ENCODE peak calls at places on chromosomes 13 and 19, in five cellular contexts. U is heart right ventricle; W is Peyer's patch; H is CD8-positive, alpha-beta T cell; L is fibroblast of lung. O is an unnamed sample. For H3K27me3, the result is how much of the 10 kb centered on the place peaks cover.

GRCh38 chr19:51681286-51681956 is 11.7 kb upstream of the SPACA6 start:
- DNase-seq in U (no peak), W (no peak), H (no peak), L (peak), O (no peak)

GRCh38 chr19:2497186-2497585 is 21.3 kb downstream of the GADD45B start:
- DNase-seq in U (no peak), W (no peak), H (no peak), L (no peak), O (no peak)

GRCh38 chr19:55638864-55639359 is 1.9 kb upstream of the ZNF580 start:
- DNase-seq in U (no peak), W (peak), H (no peak), L (peak), O (no peak)

GRCh38 chr19:54137913-54138776 is 583 bp downstream of the CNOT3 start:
- DNase-seq in U (no peak), W (no peak), H (no peak), L (no peak), O (no peak)

GRCh38 chr19:2485428-2485827 is 9.5 kb downstream of the GADD45B start:
- DNase-seq in U (no peak), W (no peak), H (no peak), L (no peak), O (no peak)

GRCh38 chr19:45346449-45346848 is 5.9 kb downstream of the KLC3 start:
- DNase-seq in U (no peak), W (peak), H (no peak), L (no peak), O (no peak)

GRCh38 chr19:17654993-17655392 is 33.2 kb downstream of the UNC13A start:
- DNase-seq in U (no peak), W (no peak), H (no peak), L (no peak), O (no peak)

GRCh38 chr13:93951153-93951552 is 528.3 kb downstream of the DCT start:
- DNase-seq in U (no peak), W (no peak), H (no peak), L (peak), O (no peak)

GRCh38 chr13:71374471-71375041 is 492.4 kb downstream of the DACH1 start:
- DNase-seq in U (no peak), W (no peak), H (no peak), L (peak), O (no peak)

GRCh38 chr13:52374389-52374788 is 31.6 kb downstream of the THSD1 start:
- DNase-seq in U (no peak), W (no peak), H (no peak), L (no peak), O (no peak)

GRCh38 chr13:106464076-106464475 is 71.4 kb downstream of the EFNB2 start:
- DNase-seq in U (no peak), W (no peak), H (no peak), L (peak), O (no peak)

GRCh38 chr19:40908981-40909380 is 26.9 kb upstream of the CYP2A7 start:
- DNase-seq in U (peak), W (no peak), H (no peak), L (no peak), O (no peak)

GRCh38 chr19:15715642-15716041 is 12.2 kb upstream of the OR10H2 start:
- DNase-seq in U (no peak), W (no peak), H (no peak), L (no peak), O (no peak)
- H3K4me3 ChIP-seq in U (no peak), W (no peak), H (no peak), L (no peak), O (no peak)

GRCh38 chr19:35306473-35307246 is 14.7 kb downstream of the MAG start:
- DNase-seq in U (no peak), W (no peak), H (no peak), L (no peak), O (no peak)
- TF ChIP-seq CTCF in U (no peak), W (peak), H (no peak), L (peak), O (no peak)

DNA sequence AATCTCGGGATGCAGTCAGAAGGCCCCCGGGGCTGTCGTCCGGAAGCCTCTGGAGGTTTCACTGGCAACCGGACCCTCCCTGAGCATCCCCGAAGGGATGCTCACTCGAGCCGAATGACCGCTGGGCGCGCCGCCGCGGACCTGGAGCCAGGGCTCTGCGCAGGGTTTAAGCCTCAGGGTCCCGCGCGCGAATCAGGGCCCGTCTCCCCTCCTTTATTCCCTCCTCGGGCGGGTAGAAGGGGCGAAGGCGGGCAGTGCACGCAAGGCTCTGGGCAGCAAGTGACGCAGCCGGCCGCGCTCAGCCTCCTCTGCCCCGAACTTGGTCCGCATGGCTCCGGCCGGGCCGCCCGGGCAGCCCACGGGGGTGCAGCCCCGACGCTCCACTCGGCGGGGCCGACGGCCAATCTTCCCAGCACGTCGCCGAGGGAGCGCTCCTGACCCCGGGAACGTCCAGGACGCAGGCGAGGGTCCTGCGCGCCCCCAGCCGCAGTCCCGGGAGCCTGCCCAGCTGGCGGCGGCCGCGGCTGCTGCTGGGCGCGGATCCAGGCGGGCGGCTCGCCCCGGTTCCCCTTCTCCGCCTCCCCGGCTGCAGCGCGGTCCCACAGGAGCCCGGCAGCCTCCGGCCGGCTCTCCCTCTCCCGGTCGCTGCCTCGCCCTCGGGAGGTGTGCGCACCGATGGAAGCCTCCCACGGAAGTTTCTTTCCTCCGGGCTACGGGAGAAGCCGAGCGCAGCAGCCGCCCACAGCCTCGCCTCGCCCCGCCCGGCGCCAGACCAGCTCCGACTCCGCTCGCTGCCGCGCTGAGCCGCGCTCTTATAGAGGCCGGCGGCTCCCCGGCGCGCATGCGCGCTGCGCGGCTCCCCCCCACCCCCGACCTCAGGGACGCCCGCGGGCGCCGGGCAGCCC is at the start of gene SHISA2:
- DNase-seq in U (no peak), W (no peak), H (no peak), L (peak), O (no peak)
- H3K27me3 ChIP-seq in U (half or more), W (under half), H (under half), L (under half), O (under half)

GRCh38 chr19:46634045-46634655 is 1.9 kb downstream of the GNG8 start:
- DNase-seq in U (peak), W (peak), H (peak), L (peak), O (no peak)
- H3K4me3 ChIP-seq in U (peak), W (no peak), H (peak), L (no peak), O (peak)

GRCh38 chr13:98438246-98439135 is 138.4 kb downstream of the STK24 start:
- DNase-seq in U (no peak), W (no peak), H (no peak), L (no peak), O (no peak)
- TF ChIP-seq CTCF in U (no peak), W (no peak), H (no peak), L (no peak), O (no peak)

GRCh38 chr13:98974053-98974452 is 3.8 kb downstream of the DOCK9 start:
- DNase-seq in U (peak), W (no peak), H (no peak), L (no peak), O (no peak)

GRCh38 chr13:98970293-98970692 is 7.6 kb downstream of the DOCK9 start:
- DNase-seq in U (peak), W (no peak), H (no peak), L (no peak), O (no peak)

GRCh38 chr13:98975822-98976261 is 2.0 kb downstream of the DOCK9 start:
- DNase-seq in U (no peak), W (no peak), H (no peak), L (no peak), O (no peak)

GRCh38 chr13:98972059-98972458 is 5.8 kb downstream of the DOCK9 start:
- DNase-seq in U (no peak), W (no peak), H (no peak), L (no peak), O (no peak)

GRCh38 chr13:98972627-98973026 is 5.2 kb downstream of the DOCK9 start:
- DNase-seq in U (no peak), W (no peak), H (no peak), L (no peak), O (no peak)
- H3K27me3 ChIP-seq in U (under half), W (under half), H (under half), L (under half), O (under half)

GRCh38 chr19:44107751-44108150 is 5.4 kb upstream of the ZNF225 start:
- DNase-seq in U (no peak), W (no peak), H (no peak), L (no peak), O (no peak)
- H3K4me3 ChIP-seq in U (no peak), W (no peak), H (no peak), L (no peak), O (no peak)

DNA sequence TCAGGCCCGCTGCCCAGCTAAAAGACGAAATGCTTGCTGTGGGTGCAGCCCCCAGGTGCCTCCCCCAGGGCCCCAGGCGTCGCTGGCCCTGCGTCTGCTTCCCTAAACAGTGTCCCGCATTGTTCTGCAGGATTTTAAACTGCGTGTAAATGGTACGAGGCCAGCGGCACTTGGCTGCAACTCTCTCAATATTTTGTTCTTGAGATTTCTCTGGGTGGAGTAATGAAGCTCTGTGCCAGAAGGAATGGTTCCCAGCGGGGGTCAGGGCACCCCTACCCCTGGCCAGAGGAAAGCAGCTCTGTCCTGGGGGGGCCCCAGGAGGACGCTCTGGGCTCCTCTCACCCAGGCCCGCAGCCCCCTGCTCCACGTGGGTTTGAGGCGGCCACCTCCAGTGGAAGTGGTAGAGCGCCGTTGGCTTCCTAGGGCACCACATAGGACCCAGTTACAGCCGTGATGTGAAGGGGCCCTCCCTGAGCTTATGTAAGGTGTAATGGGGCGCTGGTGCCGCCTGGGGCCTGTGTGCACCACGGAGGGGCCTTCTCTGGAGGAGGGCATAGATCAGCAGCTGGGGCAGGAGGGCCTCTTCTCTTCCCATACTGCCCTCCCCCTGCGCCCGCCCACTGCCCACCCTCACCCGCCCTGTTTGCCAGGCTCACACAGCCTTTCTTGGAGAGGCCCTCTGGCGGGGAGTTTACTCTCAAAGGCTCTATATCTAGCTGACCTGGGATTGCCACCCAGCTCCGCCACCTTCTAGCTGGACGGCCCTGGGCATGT is 19.8 kb downstream of the PAK4 start:
- DNase-seq in U (no peak), W (no peak), H (no peak), L (no peak), O (no peak)
- TF ChIP-seq CTCF in U (no peak), W (no peak), H (no peak), L (no peak), O (no peak)

GRCh38 chr13:36125841-36126240 is 5.3 kb downstream of the DCLK1 start:
- DNase-seq in U (no peak), W (no peak), H (no peak), L (no peak), O (no peak)
- H3K27me3 ChIP-seq in U (under half), W (under half), H (under half), L (under half), O (under half)

DNA sequence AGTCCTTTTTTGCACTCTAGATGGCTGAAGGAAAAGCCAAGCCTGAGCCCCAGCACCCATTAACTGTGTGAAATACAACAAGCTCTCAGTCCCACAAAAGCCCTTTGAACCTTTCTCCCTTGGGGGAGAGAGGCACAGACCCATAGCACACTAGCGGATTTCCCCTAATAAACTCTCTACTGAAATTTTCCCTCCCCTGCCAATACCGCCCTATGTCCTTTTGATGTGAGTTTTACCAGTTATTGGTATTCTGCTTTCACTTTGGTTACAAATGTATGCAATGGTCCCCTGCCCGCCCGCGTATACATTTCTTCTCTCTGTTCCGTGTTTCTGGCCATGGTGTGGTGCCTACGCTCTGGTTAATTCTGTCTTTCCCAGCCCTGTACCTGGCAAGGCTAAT is 54.0 kb upstream of the MYO16 start:
- DNase-seq in U (no peak), W (no peak), H (no peak), L (no peak), O (no peak)
- H3K4me3 ChIP-seq in U (no peak), W (no peak), H (no peak), L (no peak), O (no peak)